ENCODE peak calls at places on chromosomes 13 and 19, in five cellular contexts. P is fibroblast of lung, H is Peyer's patch, C is gastrocnemius medialis, I is thoracic aorta. K is an unnamed sample.

GRCh38 chr13:22665531-22665930 is 515.2 kb upstream of the SGCG start:
- DNase-seq in P (no peak), H (no peak), C (no peak), I (no peak), K (no peak)

GRCh38 chr13:98293103-98293502 is 116.0 kb upstream of the RNF113B start:
- DNase-seq in P (no peak), H (no peak), C (no peak), I (no peak), K (no peak)

GRCh38 chr19:1063030-1063908 is 3.7 kb upstream of the ARHGAP45 start:
- DNase-seq in P (no peak), H (no peak), C (no peak), I (no peak), K (no peak)

GRCh38 chr13:79642596-79642995 is 161.6 kb downstream of the NDFIP2 start:
- DNase-seq in P (no peak), H (no peak), C (no peak), I (no peak), K (no peak)

GRCh38 chr19:35549879-35550523 is 4.6 kb downstream of the TMEM147 start:
- DNase-seq in P (no peak), H (no peak), C (no peak), I (no peak), K (no peak)

GRCh38 chr19:56091066-56091490 is 30.0 kb downstream of the ZNF787 start:
- DNase-seq in P (peak), H (no peak), C (peak), I (no peak), K (no peak)

GRCh38 chr19:18841400-18841799 is 9.6 kb downstream of the UPF1 start:
- DNase-seq in P (no peak), H (no peak), C (no peak), I (no peak), K (no peak)

GRCh38 chr13:73922728-73923393 is 211.3 kb downstream of the KLF12 start:
- DNase-seq in P (no peak), H (no peak), C (no peak), I (no peak), K (no peak)

GRCh38 chr13:103656329-103656728 is 590.1 kb upstream of the SLC10A2 start:
- DNase-seq in P (no peak), H (no peak), C (no peak), I (no peak), K (no peak)

GRCh38 chr19:46009530-46010510 is 13.0 kb downstream of the PGLYRP1 start:
- DNase-seq in P (peak), H (peak), C (peak), I (no peak), K (no peak)

GRCh38 chr19:16605115-16605514 is 22.9 kb downstream of the MED26 start:
- DNase-seq in P (no peak), H (no peak), C (no peak), I (no peak), K (no peak)

GRCh38 chr13:40190656-40191100 is 475.8 kb downstream of the FOXO1 start:
- DNase-seq in P (peak), H (peak), C (no peak), I (no peak), K (peak)

GRCh38 chr19:31402529-31402928 is 53.3 kb upstream of the TSHZ3 start:
- DNase-seq in P (no peak), H (no peak), C (no peak), I (no peak), K (no peak)

GRCh38 chr13:93226065-93226622 is 463 bp upstream of the GPC6 start:
- DNase-seq in P (no peak), H (no peak), C (no peak), I (no peak), K (no peak)

GRCh38 chr13:111584101-111584500 is 263.7 kb downstream of the TEX29 start:
- DNase-seq in P (no peak), H (no peak), C (no peak), I (no peak), K (no peak)

GRCh38 chr19:48630289-48631036 is 6.7 kb downstream of the DBP start:
- DNase-seq in P (peak), H (peak), C (peak), I (no peak), K (no peak)
- TF ChIP-seq CTCF in P (peak), H (peak), C (no peak), I (no peak), K (no peak)

GRCh38 chr19:6424190-6424938 is at the start of gene KHSRP:
- DNase-seq in P (no peak), H (no peak), C (no peak), I (no peak), K (no peak)

GRCh38 chr19:6418562-6418932 is 6.1 kb downstream of the KHSRP start:
- DNase-seq in P (no peak), H (no peak), C (no peak), I (no peak), K (no peak)

GRCh38 chr19:6417713-6418561 is 6.7 kb downstream of the KHSRP start:
- DNase-seq in P (peak), H (no peak), C (no peak), I (no peak), K (no peak)

GRCh38 chr19:6423499-6424189 is 967 bp downstream of the KHSRP start:
- DNase-seq in P (peak), H (no peak), C (no peak), I (no peak), K (no peak)

GRCh38 chr19:6421075-6422014 is 3.3 kb downstream of the KHSRP start:
- DNase-seq in P (no peak), H (no peak), C (no peak), I (no peak), K (no peak)
- H3K4me3 ChIP-seq in P (no peak), H (no peak), C (no peak), I (no peak), K (no peak)

DNA sequence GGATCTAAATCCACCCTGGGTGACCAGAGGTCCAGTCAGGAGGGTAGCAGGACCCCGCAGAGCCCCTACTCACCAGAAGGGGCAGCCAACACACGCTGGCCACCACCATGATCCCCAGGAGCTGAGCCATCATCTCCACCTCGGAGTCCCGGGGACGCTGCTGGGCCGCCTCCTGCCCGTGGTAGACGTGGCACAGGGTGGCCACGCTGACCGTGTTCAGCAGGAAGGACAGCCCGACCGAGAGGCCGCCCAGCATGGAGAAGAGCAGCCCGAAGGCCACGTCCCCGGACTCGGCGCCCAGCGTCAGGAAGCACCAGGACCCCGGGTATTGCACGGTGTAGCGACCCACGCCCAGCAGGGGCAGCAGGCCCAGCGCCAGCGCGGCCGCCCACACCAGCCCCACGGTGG is 6.9 kb downstream of the TBXA2R start:
- DNase-seq in P (no peak), H (no peak), C (no peak), I (no peak), K (no peak)
- TF ChIP-seq CTCF in P (no peak), H (no peak), C (no peak), I (no peak), K (no peak)

GRCh38 chr13:52599853-52600603 is 42.2 kb upstream of the HNRNPA1L2 start:
- DNase-seq in P (peak), H (no peak), C (peak), I (no peak), K (no peak)

GRCh38 chr13:52597676-52598075 is 44.6 kb upstream of the HNRNPA1L2 start:
- DNase-seq in P (no peak), H (no peak), C (no peak), I (no peak), K (no peak)

GRCh38 chr13:52600666-52601065 is 41.6 kb upstream of the HNRNPA1L2 start:
- DNase-seq in P (peak), H (no peak), C (no peak), I (no peak), K (no peak)

DNA sequence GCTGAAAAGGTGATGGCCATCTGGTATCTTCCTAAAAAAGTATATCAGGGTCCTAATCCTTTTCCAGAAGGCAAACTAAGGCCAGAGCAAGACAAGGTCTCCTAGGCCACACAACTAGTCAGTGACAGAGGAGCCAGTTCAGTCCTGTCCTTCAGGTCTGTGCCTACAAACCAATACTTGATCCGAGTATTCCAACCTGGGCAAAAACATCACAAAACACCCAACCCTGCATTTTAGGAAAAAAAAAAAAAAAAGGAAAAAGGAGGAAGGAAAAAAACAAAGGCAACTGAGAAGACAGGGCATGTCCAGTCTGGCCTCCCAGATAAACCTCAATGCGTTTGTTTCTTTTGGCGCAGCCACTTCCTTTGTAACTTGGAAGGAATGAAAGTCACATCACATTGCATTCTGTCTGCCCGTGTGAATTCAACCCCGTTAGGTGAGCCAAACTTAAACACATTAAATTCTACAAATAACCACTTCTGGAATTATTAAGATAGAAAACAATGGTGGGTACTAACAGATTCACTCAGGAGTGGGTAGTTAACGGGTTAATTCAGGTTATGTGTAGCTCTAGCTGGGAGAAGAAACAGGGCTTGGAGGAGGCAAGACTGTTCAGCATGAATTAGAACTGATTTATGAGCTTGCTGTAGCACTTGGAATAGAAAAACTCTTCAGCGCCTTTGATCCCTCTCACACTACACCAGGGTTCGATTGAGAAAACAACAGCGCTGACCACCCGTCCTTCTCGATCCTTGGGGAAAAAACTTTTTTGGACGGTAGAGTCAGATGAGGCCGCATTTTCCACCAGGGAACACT is 43.0 kb upstream of the HNRNPA1L2 start:
- DNase-seq in P (peak), H (no peak), C (no peak), I (no peak), K (no peak)
- H3K4me3 ChIP-seq in P (no peak), H (peak), C (peak), I (peak), K (peak)

GRCh38 chr13:46643165-46643777 is 90.3 kb downstream of the LRCH1 start:
- DNase-seq in P (no peak), H (no peak), C (no peak), I (no peak), K (no peak)

GRCh38 chr13:46642254-46642653 is 89.3 kb downstream of the LRCH1 start:
- DNase-seq in P (no peak), H (no peak), C (no peak), I (no peak), K (no peak)

GRCh38 chr13:46647514-46648065 is 94.6 kb downstream of the LRCH1 start:
- DNase-seq in P (no peak), H (no peak), C (no peak), I (no peak), K (no peak)

DNA sequence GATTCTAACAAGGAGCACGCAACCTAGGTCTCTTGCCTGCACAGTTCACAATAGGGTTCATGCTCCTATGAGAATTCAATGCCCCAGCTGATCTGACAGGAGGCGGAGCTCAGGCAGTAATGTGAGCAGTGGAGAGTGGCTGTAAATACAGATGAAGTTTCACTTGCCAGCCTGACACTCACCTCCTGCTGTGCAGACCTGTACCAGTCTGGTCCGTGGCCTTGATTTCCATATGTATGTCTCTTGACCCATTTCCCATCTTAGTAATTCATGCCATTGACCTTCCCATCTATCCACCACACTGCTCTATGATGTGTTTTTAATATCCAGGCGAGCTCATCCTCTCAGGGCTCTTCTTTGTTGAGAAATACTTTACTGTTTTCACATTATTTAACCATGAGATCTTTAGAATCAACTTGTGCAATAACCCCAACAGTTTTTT is 95.2 kb downstream of the LRCH1 start:
- DNase-seq in P (peak), H (peak), C (no peak), I (no peak), K (no peak)
- TF ChIP-seq CTCF in P (no peak), H (no peak), C (no peak), I (no peak), K (no peak)

GRCh38 chr13:44414771-44415170 is 41.1 kb downstream of the SERP2 start:
- DNase-seq in P (no peak), H (no peak), C (no peak), I (no peak), K (no peak)
- H3K4me3 ChIP-seq in P (no peak), H (no peak), C (no peak), I (no peak), K (no peak)